ENCODE peak calls at places on chromosome 1, in five cellular contexts. X is astrocyte of the spinal cord; Q is CD4-positive, alpha-beta memory T cell; V is ascending aorta; U is left lung. O is an unnamed sample.

GRCh38 chr1:35345439-35345981 is 77.0 kb downstream of the ZMYM4 start:
- DNase-seq in V (no peak), X (no peak), Q (no peak), U (peak; percentile 58), O (no peak)

GRCh38 chr1:215040190-215040589 is 42.3 kb upstream of the KCNK2 start:
- DNase-seq in U (no peak), X (no peak), Q (no peak), V (no peak), O (no peak)

GRCh38 chr1:29599071-29599470 is 362.7 kb downstream of the PTPRU start:
- DNase-seq in X (no peak), V (peak; percentile 25), Q (no peak), U (no peak), O (no peak)

GRCh38 chr1:198699167-198700015 is 60.6 kb downstream of the PTPRC start:
- DNase-seq in X (peak; percentile 35), U (peak; percentile 71), V (no peak), Q (peak; percentile 60), O (peak; percentile 38)

GRCh38 chr1:10943991-10944730 is 68.3 kb upstream of the TARDBP start:
- DNase-seq in U (no peak), X (peak; percentile 39), Q (no peak), V (no peak), O (no peak)

GRCh38 chr1:207308451-207309190 is 12.9 kb upstream of the CD55 start:
- DNase-seq in Q (no peak), X (no peak), U (no peak), V (no peak), O (no peak)

GRCh38 chr1:154996966-154997701 is 3.7 kb downstream of the LENEP start:
- DNase-seq in X (no peak), Q (no peak), V (no peak), U (peak; percentile 33), O (no peak)

GRCh38 chr1:46517010-46517600 is 27.5 kb downstream of the DMBX1 start:
- DNase-seq in V (no peak), X (no peak), U (peak; percentile 88), Q (no peak), O (no peak)

GRCh38 chr1:9561429-9561828 is 22.2 kb downstream of the SLC25A33 start:
- DNase-seq in U (no peak), V (no peak), X (peak; percentile 93), Q (peak; percentile 24), O (no peak)

GRCh38 chr1:67169932-67170331 is 3.7 kb downstream of the IL23R start:
- DNase-seq in U (no peak), Q (no peak), X (no peak), V (no peak), O (no peak)

GRCh38 chr1:243727503-243728191 is 122.4 kb downstream of the AKT3 start:
- DNase-seq in V (no peak), U (no peak), Q (no peak), X (no peak), O (no peak)
- H3K4me3 ChIP-seq in V (no peak overlapping the region), U (no peak overlapping the region), Q (no peak overlapping the region), X (no peak overlapping the region), O (no peak overlapping the region)

GRCh38 chr1:31577515-31578191 is 1.3 kb downstream of the TINAGL1 start:
- DNase-seq in V (peak; percentile 63), U (no peak), Q (no peak), X (peak; percentile 36), O (no peak)
- H3K4me3 ChIP-seq in V (peak overlapping the region; percentile 89), U (peak overlapping the region; percentile 27), Q (no peak overlapping the region), X (no peak overlapping the region), O (no peak overlapping the region)

GRCh38 chr1:39081266-39082139 is 55.4 kb downstream of the NDUFS5 start:
- DNase-seq in X (no peak), U (no peak), V (no peak), Q (peak; percentile 13), O (no peak)
- H3K4me3 ChIP-seq in X (peak overlapping the region; percentile 38), U (peak overlapping the region; percentile 33), V (peak overlapping the region; percentile 89), Q (no peak overlapping the region), O (peak overlapping the region; percentile 39)

GRCh38 chr1:234515411-234515810 is 36.4 kb upstream of the TARBP1 start:
- DNase-seq in U (no peak), X (peak; percentile 71), V (no peak), Q (no peak), O (no peak)
- H3K4me3 ChIP-seq in U (no peak overlapping the region), X (no peak overlapping the region), V (no peak overlapping the region), Q (no peak overlapping the region), O (no peak overlapping the region)

GRCh38 chr1:41811978-41812852 is 106.5 kb downstream of the HIVEP3 start:
- DNase-seq in V (no peak), U (no peak), X (peak; percentile 95), Q (peak; percentile 49), O (peak; percentile 34)
- H3K4me3 ChIP-seq in V (no peak overlapping the region), U (no peak overlapping the region), X (no peak overlapping the region), Q (no peak overlapping the region), O (no peak overlapping the region)

GRCh38 chr1:110061341-110061740 is 9.1 kb downstream of the ALX3 start:
- DNase-seq in U (no peak), X (no peak), Q (no peak), V (no peak), O (no peak)
- H3K4me3 ChIP-seq in U (no peak overlapping the region), X (no peak overlapping the region), Q (no peak overlapping the region), V (no peak overlapping the region), O (no peak overlapping the region)

O was measured in effector memory CD4-positive, alpha-beta T cell.